ENCODE peak calls at places on chromosome 17, in six cellular contexts. Z is A549, I is MM.1S, U is esophagus muscularis mucosa, N is pancreas, R is AG09319. T is an unnamed sample.

GRCh38 chr17:50311483-50311882 is 34.4 kb upstream of the XYLT2 start:
- DNase-seq in I (no peak), Z (no peak), R (no peak), N (no peak), U (no peak), T (no peak)

GRCh38 chr17:43416998-43417891 is 18.5 kb downstream of the ARL4D start:
- DNase-seq in N (no peak), U (no peak), Z (no peak), R (peak), I (no peak), T (no peak)

GRCh38 chr17:57519800-57520199 is 225.3 kb downstream of the CCDC182 start:
- DNase-seq in R (no peak), Z (no peak), N (no peak), U (no peak), I (no peak), T (no peak)

GRCh38 chr17:72126575-72127486 is 6.0 kb downstream of the SOX9 start:
- DNase-seq in U (no peak), Z (peak), R (no peak), I (peak), N (peak), T (no peak)

GRCh38 chr17:74354123-74354522 is 7.5 kb downstream of the BTBD17 start:
- DNase-seq in I (peak), Z (peak), N (no peak), R (no peak), U (no peak), T (peak)

GRCh38 chr17:18037482-18037881 is 1.5 kb downstream of the ATPAF2 start:
- DNase-seq in Z (no peak), I (no peak), R (no peak), U (no peak), N (no peak), T (no peak)

GRCh38 chr17:66547170-66547865 is 244.9 kb downstream of the PRKCA start:
- DNase-seq in R (no peak), N (no peak), I (no peak), Z (no peak), U (no peak), T (no peak)

GRCh38 chr17:59331929-59332889 is 754 bp downstream of the YPEL2 start:
- DNase-seq in Z (no peak), N (peak), U (no peak), I (no peak), R (no peak), T (peak)

GRCh38 chr17:36001862-36002603 is 680 bp upstream of the CCL15 start:
- DNase-seq in Z (no peak), I (no peak), R (no peak), U (no peak), N (peak), T (no peak)

GRCh38 chr17:64964796-64965195 is 45.5 kb upstream of the LRRC37A3 start:
- DNase-seq in I (no peak), N (no peak), U (no peak), Z (no peak), R (no peak), T (no peak)

GRCh38 chr17:59863607-59864006 is 29.1 kb downstream of the TUBD1 start:
- DNase-seq in N (no peak), U (no peak), R (no peak), Z (no peak), I (no peak), T (no peak)

GRCh38 chr17:76276461-76277299 is 11.5 kb downstream of the UBALD2 start:
- DNase-seq in Z (no peak), R (peak), N (no peak), I (no peak), U (no peak), T (no peak)

GRCh38 chr17:9229160-9229825 is 208.0 kb downstream of the NTN1 start:
- DNase-seq in I (no peak), R (no peak), N (no peak), Z (no peak), U (no peak), T (no peak)

GRCh38 chr17:9230346-9230745 is 209.0 kb downstream of the NTN1 start:
- DNase-seq in I (no peak), N (no peak), U (no peak), R (peak), Z (no peak), T (no peak)

GRCh38 chr17:9229826-9230201 is 208.5 kb downstream of the NTN1 start:
- DNase-seq in I (no peak), U (no peak), Z (no peak), R (no peak), N (no peak), T (no peak)

GRCh38 chr17:9227819-9228407 is 206.6 kb downstream of the NTN1 start:
- DNase-seq in R (no peak), Z (no peak), I (no peak), U (no peak), N (no peak), T (no peak)

DNA sequence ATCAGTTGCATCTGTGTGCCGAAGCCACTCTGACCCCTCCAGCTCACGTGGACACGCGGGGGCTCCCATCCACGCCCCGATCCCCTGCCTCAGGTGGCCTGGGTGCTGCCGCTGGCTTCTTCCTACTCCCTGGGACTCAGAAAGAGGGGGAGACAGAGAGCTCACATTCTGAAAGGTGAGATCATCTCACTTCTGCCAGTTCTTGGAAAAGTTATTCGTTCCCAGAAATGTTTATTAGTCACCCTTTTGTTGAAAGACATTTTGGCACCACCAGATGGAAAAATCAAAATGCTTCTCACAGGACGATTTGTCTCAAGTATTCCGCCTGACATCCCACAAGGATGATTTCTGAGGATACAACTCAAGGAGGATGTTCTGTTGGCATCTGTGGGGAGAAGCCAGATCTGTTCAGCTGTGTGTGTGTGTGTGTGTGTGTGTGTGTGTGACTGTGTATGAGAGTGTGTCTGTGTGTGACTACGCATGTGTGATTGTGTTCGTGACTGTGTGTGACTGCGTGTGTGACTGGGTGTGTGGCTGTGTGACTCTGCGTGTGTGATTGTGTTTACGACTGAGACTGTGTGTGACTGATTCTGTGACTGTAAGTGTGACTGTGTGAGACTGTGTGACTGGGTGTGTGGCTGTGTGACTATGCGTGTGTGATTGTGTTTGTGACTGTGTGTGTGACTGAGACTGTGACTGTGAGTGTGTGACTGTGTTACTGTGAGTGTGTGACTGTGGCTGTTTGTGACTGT is 207.3 kb downstream of the NTN1 start:
- DNase-seq in I (no peak), R (peak), N (no peak), Z (no peak), U (no peak), T (no peak)
- TF ChIP-seq CTCF in I (no peak), R (no peak), N (no peak), Z (no peak), U (no peak), T (no peak)

GRCh38 chr17:39617446-39618251 is 9.1 kb upstream of the PPP1R1B start:
- DNase-seq in U (no peak), Z (peak), R (peak), N (peak), I (peak), T (no peak)

GRCh38 chr17:39618956-39619785 is 7.6 kb upstream of the PPP1R1B start:
- DNase-seq in Z (no peak), U (no peak), R (no peak), N (no peak), I (no peak), T (no peak)

GRCh38 chr17:39618252-39618913 is 8.4 kb upstream of the PPP1R1B start:
- DNase-seq in Z (peak), N (no peak), I (no peak), U (no peak), R (no peak), T (no peak)

GRCh38 chr17:39615434-39615833 is 7.7 kb upstream of the NEUROD2 start:
- DNase-seq in N (no peak), U (no peak), R (no peak), Z (no peak), I (no peak), T (no peak)

GRCh38 chr17:39617100-39617445 is 9.4 kb upstream of the NEUROD2 start:
- DNase-seq in I (no peak), Z (no peak), N (no peak), U (no peak), R (no peak), T (no peak)
- TF ChIP-seq CTCF in I (no peak), Z (no peak), N (no peak), U (no peak), R (no peak), T (no peak)

GRCh38 chr17:29911641-29912177 is 18.3 kb downstream of the SSH2 start:
- DNase-seq in Z (no peak), I (no peak), U (no peak), R (no peak), N (no peak), T (no peak)

GRCh38 chr17:29905879-29906167 is 24.2 kb downstream of the SSH2 start:
- DNase-seq in Z (no peak), N (no peak), I (no peak), R (no peak), U (no peak), T (no peak)

GRCh38 chr17:29905086-29905878 is 24.7 kb downstream of the SSH2 start:
- DNase-seq in N (no peak), I (no peak), R (no peak), Z (no peak), U (no peak), T (no peak)

GRCh38 chr17:29909604-29910003 is 20.4 kb downstream of the SSH2 start:
- DNase-seq in N (no peak), I (no peak), U (no peak), Z (no peak), R (no peak), T (no peak)

DNA sequence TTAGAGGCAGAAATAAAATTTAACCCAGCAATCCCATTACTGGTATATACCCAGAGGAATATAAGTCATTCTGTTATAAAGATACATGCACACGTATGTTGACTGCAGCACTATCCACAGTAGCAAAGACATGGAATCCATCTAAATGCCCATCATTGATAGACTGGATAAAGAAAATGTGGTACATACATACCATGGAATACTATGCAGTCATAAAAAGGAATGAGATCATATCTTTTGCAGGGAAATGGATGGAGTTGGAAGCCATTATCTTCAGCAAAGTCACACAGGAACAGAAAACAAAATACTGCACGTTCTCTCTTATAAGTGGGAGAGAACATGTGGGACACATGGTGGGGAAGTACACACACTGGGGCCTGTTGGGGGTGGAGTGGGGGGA is 23.1 kb downstream of the SSH2 start:
- DNase-seq in Z (no peak), I (no peak), N (no peak), U (no peak), R (no peak), T (no peak)
- TF ChIP-seq CTCF in Z (no peak), I (no peak), N (no peak), U (no peak), R (no peak), T (no peak)

GRCh38 chr17:78202666-78203065 is 11.4 kb upstream of the BIRC5 start:
- DNase-seq in U (no peak), I (no peak), Z (no peak), R (no peak), N (no peak), T (no peak)

GRCh38 chr17:78208486-78208885 is 5.6 kb upstream of the BIRC5 start:
- DNase-seq in R (no peak), I (no peak), N (no peak), U (no peak), Z (no peak), T (no peak)

GRCh38 chr17:78205124-78205775 is 8.8 kb upstream of the BIRC5 start:
- DNase-seq in R (no peak), N (no peak), U (no peak), I (no peak), Z (no peak), T (no peak)

GRCh38 chr17:78204387-78205123 is 9.5 kb upstream of the BIRC5 start:
- DNase-seq in U (no peak), I (no peak), R (no peak), Z (no peak), N (no peak), T (no peak)

GRCh38 chr17:78206298-78206697 is 7.8 kb upstream of the BIRC5 start:
- DNase-seq in I (no peak), R (no peak), U (no peak), Z (no peak), N (no peak), T (no peak)
- TF ChIP-seq CTCF in I (no peak), R (no peak), U (no peak), Z (peak), N (no peak), T (no peak)

T was measured in GM13977.